ENCODE peak calls at places on chromosomes 12 and 14, in nine cellular contexts. G is left ventricle myocardium inferior, E is uterus, O is sigmoid colon, N is fibroblast of mammary gland, X is fibroblast of pulmonary artery, F is A549, T is foreskin fibroblast, C is SK-N-SH. K is an unnamed sample.

GRCh38 chr12:102528111-102528510 is 47.7 kb upstream of the IGF1 start:
- DNase-seq in T (peak; percentile 38), N (peak; percentile 60), X (no peak), E (no peak), C (no peak), F (no peak), O (no peak), G (no peak), K (no peak)

GRCh38 chr12:31850268-31850667 is 108.9 kb upstream of the RESF1 start:
- DNase-seq in N (no peak), T (peak; percentile 3), C (no peak), O (no peak), F (no peak), G (no peak), E (no peak), X (no peak), K (no peak)

GRCh38 chr12:111160350-111161142 is 208.3 kb downstream of the PHETA1 start:
- DNase-seq in N (no peak), G (no peak), O (no peak), T (no peak), F (no peak), X (no peak), C (no peak), E (no peak), K (no peak)

GRCh38 chr12:79127268-79127895 is 262.8 kb downstream of the SYT1 start:
- DNase-seq in G (no peak), X (peak; percentile 94), N (peak; percentile 90), E (no peak), C (no peak), O (no peak), F (no peak), T (peak; percentile 84), K (no peak)

GRCh38 chr12:106118-106561 is 39.6 kb downstream of the IQSEC3 start:
- DNase-seq in O (peak; percentile 50), X (no peak), E (no peak), G (peak; percentile 32), C (no peak), N (no peak), T (peak; percentile 7), F (peak; percentile 12), K (no peak)

GRCh38 chr12:103851127-103851526 is 10.1 kb upstream of the NT5DC3 start:
- DNase-seq in T (peak; percentile 61), E (no peak), O (no peak), X (peak; percentile 27), N (no peak), C (no peak), G (no peak), F (no peak), K (no peak)

GRCh38 chr12:78187741-78188140 is 357.0 kb downstream of the NAV3 start:
- DNase-seq in N (no peak), C (no peak), E (no peak), G (no peak), T (no peak), O (no peak), F (no peak), X (no peak), K (no peak)

GRCh38 chr14:35879654-35880249 is 53.6 kb downstream of the BRMS1L start:
- DNase-seq in G (no peak), C (peak; percentile 39), F (peak; percentile 36), E (no peak), N (peak; percentile 39), T (peak; percentile 28), X (peak; percentile 44), O (no peak), K (no peak)

GRCh38 chr14:99734406-99735051 is 50.4 kb downstream of the CYP46A1 start:
- DNase-seq in T (no peak), C (no peak), E (peak; percentile 17), F (no peak), G (peak; percentile 14), N (no peak), O (peak; percentile 61), X (no peak), K (peak; percentile 90)

GRCh38 chr14:67680121-67680602 is 5.7 kb upstream of the VTI1B start:
- DNase-seq in G (no peak), E (no peak), X (peak; percentile 93), N (peak; percentile 93), C (no peak), F (no peak), O (no peak), T (peak; percentile 89), K (no peak)

GRCh38 chr12:12803186-12803585 is 10.0 kb upstream of the DDX47 start:
- DNase-seq in F (peak; percentile 100), E (peak; percentile 24), N (peak; percentile 88), G (no peak), T (peak; percentile 87), X (peak; percentile 73), C (peak; percentile 27), O (peak; percentile 77), K (no peak)

GRCh38 chr12:131711551-131712205 is 788 bp downstream of the SFSWAP start:
- DNase-seq in N (no peak), T (no peak), G (no peak), C (no peak), O (no peak), E (no peak), X (no peak), F (no peak), K (no peak)

GRCh38 chr14:101065246-101065645 is 161.7 kb upstream of the RTL1 start:
- DNase-seq in T (no peak), C (no peak), N (no peak), O (peak; percentile 42), E (peak; percentile 4), F (no peak), G (no peak), X (no peak), K (peak; percentile 59)

GRCh38 chr12:95759039-95759438 is 31.5 kb downstream of the NTN4 start:
- DNase-seq in G (no peak), C (no peak), X (no peak), O (no peak), E (no peak), N (no peak), T (no peak), F (no peak), K (no peak)

GRCh38 chr12:32896438-32897275 is at the start of gene PKP2:
- DNase-seq in O (no peak), N (no peak), T (no peak), C (peak; percentile 96), F (peak; percentile 56), X (peak; percentile 32), G (peak; percentile 58), E (peak; percentile 28), K (no peak)

GRCh38 chr12:110965574-110965973 is 45.2 kb upstream of the MYL2 start:
- DNase-seq in C (no peak), O (no peak), T (no peak), E (no peak), G (no peak), N (peak; percentile 1), F (no peak), X (no peak), K (no peak)

GRCh38 chr14:57259672-57260071 is 9.0 kb downstream of the EXOC5 start:
- DNase-seq in O (no peak), G (no peak), F (no peak), X (no peak), T (no peak), N (no peak), C (no peak), E (no peak), K (no peak)

GRCh38 chr14:29220077-29220476 is 453.5 kb downstream of the FOXG1 start:
- DNase-seq in O (no peak), C (no peak), X (no peak), T (no peak), F (no peak), N (no peak), E (no peak), G (no peak), K (no peak)

GRCh38 chr14:96051642-96052540 is 12.7 kb downstream of the C14orf132 start:
- DNase-seq in G (no peak), T (no peak), N (no peak), X (no peak), E (no peak), C (no peak), O (no peak), F (peak; percentile 21), K (peak; percentile 79)
- TF ChIP-seq CTCF in G (no peak), T (no peak), N (peak; percentile 6), X (no peak), E (no peak), C (no peak), O (no peak), F (peak; percentile 37), K (peak; percentile 28)

GRCh38 chr14:54814076-54814475 is 88.5 kb downstream of the GCH1 start:
- DNase-seq in T (no peak), O (no peak), G (no peak), N (no peak), F (no peak), E (no peak), C (no peak), X (no peak), K (no peak)
- TF ChIP-seq CTCF in T (no peak), O (no peak), G (no peak), N (peak; percentile 26), F (peak; percentile 19), E (no peak), C (peak; percentile 30), X (peak; percentile 7), K (peak; percentile 49)

DNA sequence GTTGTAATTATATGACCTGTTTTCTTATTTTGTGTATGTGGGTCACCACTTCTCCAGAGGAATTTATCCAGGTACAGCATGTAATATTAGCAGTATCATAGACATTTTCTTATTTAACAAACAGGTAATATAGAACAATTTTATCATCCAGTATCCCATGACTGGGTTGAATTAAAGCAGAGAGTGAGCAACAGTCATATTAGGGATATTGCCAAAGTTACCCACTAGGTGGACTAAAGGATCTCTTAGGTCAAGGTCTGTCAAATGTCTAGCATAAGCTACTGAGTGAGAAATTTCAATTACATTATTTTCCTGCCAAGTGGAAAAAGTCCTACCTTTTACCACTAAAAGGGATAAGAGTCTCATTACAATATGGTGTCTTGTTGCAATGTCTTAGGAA is 62.1 kb upstream of the TRIM9 start:
- DNase-seq in F (peak; percentile 22), N (peak; percentile 56), O (no peak), G (no peak), C (peak; percentile 25), T (peak; percentile 44), E (no peak), X (peak; percentile 48), K (no peak)
- TF ChIP-seq CTCF in F (peak; percentile 42), N (peak; percentile 58), O (no peak), G (peak; percentile 37), C (peak; percentile 69), T (peak; percentile 23), E (no peak), X (peak; percentile 55), K (peak; percentile 74)

GRCh38 chr12:92465786-92466185 is 237.0 kb upstream of the PLEKHG7 start:
- DNase-seq in G (no peak), N (no peak), X (no peak), E (no peak), C (no peak), O (no peak), F (no peak), T (no peak), K (no peak)

GRCh38 chr12:92468358-92469020 is 234.3 kb upstream of the PLEKHG7 start:
- DNase-seq in E (no peak), C (no peak), T (no peak), X (no peak), F (no peak), G (no peak), N (no peak), O (no peak), K (no peak)

GRCh38 chr12:92469837-92470236 is 233.0 kb upstream of the PLEKHG7 start:
- DNase-seq in G (peak; percentile 68), T (peak; percentile 36), O (no peak), X (peak; percentile 31), E (no peak), C (no peak), N (peak; percentile 25), F (no peak), K (no peak)

GRCh38 chr12:92466391-92467305 is 236.1 kb upstream of the PLEKHG7 start:
- DNase-seq in X (no peak), N (no peak), O (no peak), F (no peak), E (no peak), C (no peak), T (no peak), G (no peak), K (no peak)

GRCh38 chr12:92467886-92468285 is 234.9 kb upstream of the PLEKHG7 start:
- DNase-seq in E (no peak), X (no peak), O (no peak), G (no peak), N (no peak), T (peak; percentile 44), C (no peak), F (no peak), K (no peak)
- TF ChIP-seq CTCF in E (no peak), X (no peak), O (no peak), G (no peak), N (no peak), T (no peak), C (no peak), F (no peak), K (no peak)